ENCODE peak calls at places on chromosomes 1 and 21, in ten cellular contexts. One of them, this sample, is unnamed.

GRCh38 chr1:51445346-51446090 is 73.5 kb downstream of the EPS15 start:
- DNase-seq in stimulated activated effector memory CD8-positive, alpha-beta T cell treated with anti-CD3 and anti-CD28 coated beads, Interleukin-12 subunit alpha, Interleukin-12 subunit beta, amount 100 ng/mL, for 72 hours: no peak
- DNase-seq in T-cell: no peak
- DNase-seq in sigmoid colon: no peak
- DNase-seq in iris pigment epithelial cell: peak
- DNase-seq in neuronal stem cell: no peak
- DNase-seq in astrocyte of the spinal cord: no peak
- DNase-seq in breast epithelium: no peak
- DNase-seq in H4: no peak
- DNase-seq in cardiac fibroblast: no peak
- DNase-seq in this sample: no peak

GRCh38 chr1:38025233-38025632 is 12.7 kb downstream of the UTP11 start:
- DNase-seq in stimulated activated effector memory CD8-positive, alpha-beta T cell treated with anti-CD3 and anti-CD28 coated beads, Interleukin-12 subunit alpha, Interleukin-12 subunit beta, amount 100 ng/mL, for 72 hours: no peak
- DNase-seq in T-cell: no peak
- DNase-seq in sigmoid colon: no peak
- DNase-seq in iris pigment epithelial cell: no peak
- DNase-seq in neuronal stem cell: no peak
- DNase-seq in astrocyte of the spinal cord: no peak
- DNase-seq in breast epithelium: no peak
- DNase-seq in H4: no peak
- DNase-seq in cardiac fibroblast: no peak
- DNase-seq in this sample: no peak

GRCh38 chr1:179128520-179128919 is 46.6 kb downstream of the TOR3A start:
- DNase-seq in stimulated activated effector memory CD8-positive, alpha-beta T cell treated with anti-CD3 and anti-CD28 coated beads, Interleukin-12 subunit alpha, Interleukin-12 subunit beta, amount 100 ng/mL, for 72 hours: no peak
- DNase-seq in T-cell: no peak
- DNase-seq in sigmoid colon: no peak
- DNase-seq in iris pigment epithelial cell: no peak
- DNase-seq in neuronal stem cell: no peak
- DNase-seq in astrocyte of the spinal cord: no peak
- DNase-seq in breast epithelium: no peak
- DNase-seq in H4: no peak
- DNase-seq in cardiac fibroblast: no peak
- DNase-seq in this sample: no peak

GRCh38 chr1:55375617-55376258 is 160.6 kb upstream of the USP24 start:
- DNase-seq in stimulated activated effector memory CD8-positive, alpha-beta T cell treated with anti-CD3 and anti-CD28 coated beads, Interleukin-12 subunit alpha, Interleukin-12 subunit beta, amount 100 ng/mL, for 72 hours: peak
- DNase-seq in T-cell: no peak
- DNase-seq in sigmoid colon: no peak
- DNase-seq in iris pigment epithelial cell: peak
- DNase-seq in neuronal stem cell: peak
- DNase-seq in astrocyte of the spinal cord: peak
- DNase-seq in breast epithelium: no peak
- DNase-seq in H4: peak
- DNase-seq in cardiac fibroblast: peak
- DNase-seq in this sample: no peak

GRCh38 chr1:246726255-246726679 is 2.1 kb downstream of the SCCPDH start:
- DNase-seq in stimulated activated effector memory CD8-positive, alpha-beta T cell treated with anti-CD3 and anti-CD28 coated beads, Interleukin-12 subunit alpha, Interleukin-12 subunit beta, amount 100 ng/mL, for 72 hours: no peak
- DNase-seq in T-cell: no peak
- DNase-seq in sigmoid colon: no peak
- DNase-seq in iris pigment epithelial cell: no peak
- DNase-seq in neuronal stem cell: no peak
- DNase-seq in astrocyte of the spinal cord: no peak
- DNase-seq in breast epithelium: no peak
- DNase-seq in H4: no peak
- DNase-seq in cardiac fibroblast: no peak
- DNase-seq in this sample: no peak

GRCh38 chr1:24705260-24706073 is 39.8 kb upstream of the CLIC4 start:
- DNase-seq in stimulated activated effector memory CD8-positive, alpha-beta T cell treated with anti-CD3 and anti-CD28 coated beads, Interleukin-12 subunit alpha, Interleukin-12 subunit beta, amount 100 ng/mL, for 72 hours: no peak
- DNase-seq in T-cell: no peak
- DNase-seq in sigmoid colon: peak
- DNase-seq in iris pigment epithelial cell: peak
- DNase-seq in neuronal stem cell: peak
- DNase-seq in astrocyte of the spinal cord: peak
- DNase-seq in breast epithelium: peak
- DNase-seq in H4: peak
- DNase-seq in cardiac fibroblast: peak
- DNase-seq in this sample: peak

GRCh38 chr1:161998811-161999210 is 24.9 kb downstream of the OLFML2B start:
- DNase-seq in stimulated activated effector memory CD8-positive, alpha-beta T cell treated with anti-CD3 and anti-CD28 coated beads, Interleukin-12 subunit alpha, Interleukin-12 subunit beta, amount 100 ng/mL, for 72 hours: no peak
- DNase-seq in T-cell: no peak
- DNase-seq in sigmoid colon: no peak
- DNase-seq in iris pigment epithelial cell: peak
- DNase-seq in neuronal stem cell: no peak
- DNase-seq in astrocyte of the spinal cord: no peak
- DNase-seq in breast epithelium: no peak
- DNase-seq in H4: peak
- DNase-seq in cardiac fibroblast: no peak
- DNase-seq in this sample: no peak

GRCh38 chr1:43123031-43123430 is 49.1 kb downstream of the EBNA1BP2 start:
- DNase-seq in stimulated activated effector memory CD8-positive, alpha-beta T cell treated with anti-CD3 and anti-CD28 coated beads, Interleukin-12 subunit alpha, Interleukin-12 subunit beta, amount 100 ng/mL, for 72 hours: no peak
- DNase-seq in T-cell: no peak
- DNase-seq in sigmoid colon: no peak
- DNase-seq in iris pigment epithelial cell: no peak
- DNase-seq in neuronal stem cell: no peak
- DNase-seq in astrocyte of the spinal cord: no peak
- DNase-seq in breast epithelium: no peak
- DNase-seq in H4: no peak
- DNase-seq in cardiac fibroblast: no peak
- DNase-seq in this sample: no peak

GRCh38 chr1:31155216-31155806 is 84.4 kb downstream of the NKAIN1 start:
- DNase-seq in stimulated activated effector memory CD8-positive, alpha-beta T cell treated with anti-CD3 and anti-CD28 coated beads, Interleukin-12 subunit alpha, Interleukin-12 subunit beta, amount 100 ng/mL, for 72 hours: peak
- DNase-seq in T-cell: peak
- DNase-seq in sigmoid colon: peak
- DNase-seq in iris pigment epithelial cell: peak
- DNase-seq in neuronal stem cell: peak
- DNase-seq in astrocyte of the spinal cord: peak
- DNase-seq in breast epithelium: peak
- DNase-seq in H4: peak
- DNase-seq in cardiac fibroblast: peak
- DNase-seq in this sample: no peak

GRCh38 chr1:33943978-33944377 is 80.1 kb downstream of the HMGB4 start:
- DNase-seq in stimulated activated effector memory CD8-positive, alpha-beta T cell treated with anti-CD3 and anti-CD28 coated beads, Interleukin-12 subunit alpha, Interleukin-12 subunit beta, amount 100 ng/mL, for 72 hours: no peak
- DNase-seq in T-cell: no peak
- DNase-seq in sigmoid colon: peak
- DNase-seq in iris pigment epithelial cell: peak
- DNase-seq in neuronal stem cell: no peak
- DNase-seq in astrocyte of the spinal cord: peak
- DNase-seq in breast epithelium: no peak
- DNase-seq in H4: no peak
- DNase-seq in cardiac fibroblast: peak
- DNase-seq in this sample: no peak

GRCh38 chr1:211326528-211327340 is at the start of gene TRAF5:
- DNase-seq in stimulated activated effector memory CD8-positive, alpha-beta T cell treated with anti-CD3 and anti-CD28 coated beads, Interleukin-12 subunit alpha, Interleukin-12 subunit beta, amount 100 ng/mL, for 72 hours: peak
- DNase-seq in T-cell: peak
- DNase-seq in sigmoid colon: peak
- DNase-seq in iris pigment epithelial cell: peak
- DNase-seq in neuronal stem cell: peak
- DNase-seq in astrocyte of the spinal cord: peak
- DNase-seq in breast epithelium: no peak
- DNase-seq in H4: peak
- DNase-seq in cardiac fibroblast: peak
- DNase-seq in this sample: no peak

GRCh38 chr1:161179698-161180097 is 2.4 kb upstream of the B4GALT3 start:
- DNase-seq in stimulated activated effector memory CD8-positive, alpha-beta T cell treated with anti-CD3 and anti-CD28 coated beads, Interleukin-12 subunit alpha, Interleukin-12 subunit beta, amount 100 ng/mL, for 72 hours: no peak
- DNase-seq in T-cell: no peak
- DNase-seq in sigmoid colon: no peak
- DNase-seq in iris pigment epithelial cell: no peak
- DNase-seq in neuronal stem cell: no peak
- DNase-seq in astrocyte of the spinal cord: no peak
- DNase-seq in breast epithelium: no peak
- DNase-seq in H4: no peak
- DNase-seq in cardiac fibroblast: no peak
- DNase-seq in this sample: no peak

GRCh38 chr1:165854101-165854845 is 26.9 kb downstream of the UCK2 start:
- DNase-seq in stimulated activated effector memory CD8-positive, alpha-beta T cell treated with anti-CD3 and anti-CD28 coated beads, Interleukin-12 subunit alpha, Interleukin-12 subunit beta, amount 100 ng/mL, for 72 hours: no peak
- DNase-seq in T-cell: no peak
- DNase-seq in sigmoid colon: no peak
- DNase-seq in iris pigment epithelial cell: peak
- DNase-seq in neuronal stem cell: no peak
- DNase-seq in astrocyte of the spinal cord: peak
- DNase-seq in breast epithelium: no peak
- DNase-seq in H4: peak
- DNase-seq in cardiac fibroblast: peak
- DNase-seq in this sample: no peak

GRCh38 chr21:45869121-45870007 is 112.2 kb upstream of the COL6A1 start:
- DNase-seq in stimulated activated effector memory CD8-positive, alpha-beta T cell treated with anti-CD3 and anti-CD28 coated beads, Interleukin-12 subunit alpha, Interleukin-12 subunit beta, amount 100 ng/mL, for 72 hours: no peak
- DNase-seq in T-cell: no peak
- DNase-seq in sigmoid colon: peak
- DNase-seq in iris pigment epithelial cell: peak
- DNase-seq in neuronal stem cell: no peak
- DNase-seq in astrocyte of the spinal cord: peak
- DNase-seq in breast epithelium: peak
- DNase-seq in H4: no peak
- DNase-seq in cardiac fibroblast: peak
- DNase-seq in this sample: no peak

GRCh38 chr1:165842363-165843129 is 15.1 kb downstream of the UCK2 start:
- DNase-seq in stimulated activated effector memory CD8-positive, alpha-beta T cell treated with anti-CD3 and anti-CD28 coated beads, Interleukin-12 subunit alpha, Interleukin-12 subunit beta, amount 100 ng/mL, for 72 hours: no peak
- DNase-seq in T-cell: no peak
- DNase-seq in sigmoid colon: no peak
- DNase-seq in iris pigment epithelial cell: peak
- DNase-seq in neuronal stem cell: no peak
- DNase-seq in astrocyte of the spinal cord: peak
- DNase-seq in breast epithelium: no peak
- DNase-seq in H4: no peak
- DNase-seq in cardiac fibroblast: peak
- DNase-seq in this sample: no peak

GRCh38 chr1:154410185-154410827 is 5.2 kb downstream of the IL6R start:
- DNase-seq in stimulated activated effector memory CD8-positive, alpha-beta T cell treated with anti-CD3 and anti-CD28 coated beads, Interleukin-12 subunit alpha, Interleukin-12 subunit beta, amount 100 ng/mL, for 72 hours: no peak
- DNase-seq in T-cell: no peak
- DNase-seq in sigmoid colon: no peak
- DNase-seq in iris pigment epithelial cell: no peak
- DNase-seq in neuronal stem cell: no peak
- DNase-seq in astrocyte of the spinal cord: no peak
- DNase-seq in breast epithelium: no peak
- DNase-seq in H4: no peak
- DNase-seq in cardiac fibroblast: no peak
- DNase-seq in this sample: no peak

GRCh38 chr1:65002508-65003315 is 36.4 kb upstream of the JAK1 start:
- DNase-seq in stimulated activated effector memory CD8-positive, alpha-beta T cell treated with anti-CD3 and anti-CD28 coated beads, Interleukin-12 subunit alpha, Interleukin-12 subunit beta, amount 100 ng/mL, for 72 hours: peak
- DNase-seq in T-cell: peak
- DNase-seq in sigmoid colon: peak
- DNase-seq in iris pigment epithelial cell: peak
- DNase-seq in neuronal stem cell: peak
- DNase-seq in astrocyte of the spinal cord: peak
- DNase-seq in breast epithelium: peak
- DNase-seq in H4: peak
- DNase-seq in cardiac fibroblast: peak
- DNase-seq in this sample: peak

GRCh38 chr1:154863702-154864174 is 6.3 kb downstream of the KCNN3 start:
- DNase-seq in stimulated activated effector memory CD8-positive, alpha-beta T cell treated with anti-CD3 and anti-CD28 coated beads, Interleukin-12 subunit alpha, Interleukin-12 subunit beta, amount 100 ng/mL, for 72 hours: no peak
- DNase-seq in T-cell: peak
- DNase-seq in sigmoid colon: no peak
- DNase-seq in iris pigment epithelial cell: peak
- DNase-seq in neuronal stem cell: no peak
- DNase-seq in astrocyte of the spinal cord: peak
- DNase-seq in breast epithelium: no peak
- DNase-seq in H4: peak
- DNase-seq in cardiac fibroblast: peak
- DNase-seq in this sample: no peak

GRCh38 chr1:196372896-196373536 is 235.2 kb downstream of the KCNT2 start:
- DNase-seq in stimulated activated effector memory CD8-positive, alpha-beta T cell treated with anti-CD3 and anti-CD28 coated beads, Interleukin-12 subunit alpha, Interleukin-12 subunit beta, amount 100 ng/mL, for 72 hours: no peak
- DNase-seq in T-cell: no peak
- DNase-seq in sigmoid colon: no peak
- DNase-seq in iris pigment epithelial cell: peak
- DNase-seq in neuronal stem cell: peak
- DNase-seq in astrocyte of the spinal cord: peak
- DNase-seq in breast epithelium: no peak
- DNase-seq in H4: peak
- DNase-seq in cardiac fibroblast: peak
- DNase-seq in this sample: no peak

GRCh38 chr1:56400526-56400925 is 178.8 kb downstream of the PLPP3 start:
- DNase-seq in stimulated activated effector memory CD8-positive, alpha-beta T cell treated with anti-CD3 and anti-CD28 coated beads, Interleukin-12 subunit alpha, Interleukin-12 subunit beta, amount 100 ng/mL, for 72 hours: no peak
- DNase-seq in T-cell: no peak
- DNase-seq in sigmoid colon: no peak
- DNase-seq in iris pigment epithelial cell: no peak
- DNase-seq in neuronal stem cell: no peak
- DNase-seq in astrocyte of the spinal cord: no peak
- DNase-seq in breast epithelium: no peak
- DNase-seq in H4: no peak
- DNase-seq in cardiac fibroblast: no peak
- DNase-seq in this sample: no peak

This sample was measured in ascending aorta.